ENCODE peak calls at places on chromosomes 12 and 14, in eight cellular contexts. E, P, D, V, Z, L, N and C are unnamed samples.

GRCh38 chr12:103495783-103496456 is at the start of gene C12orf42:
- DNase-seq in L (peak), D (no peak), V (peak), N (no peak), E (no peak), Z (no peak), P (peak), C (no peak)

GRCh38 chr14:100540141-100540925 is 46.9 kb downstream of the BEGAIN start:
- DNase-seq in D (peak), N (no peak), V (peak), E (no peak), Z (no peak), L (no peak), P (peak), C (peak)

GRCh38 chr12:57775563-57776246 is 3.3 kb downstream of the EEF1AKMT3 start:
- DNase-seq in E (no peak), V (no peak), Z (no peak), P (peak), L (no peak), N (no peak), D (no peak), C (no peak)

GRCh38 chr12:113030875-113031525 is 25.5 kb upstream of the DTX1 start:
- DNase-seq in N (peak), V (no peak), E (no peak), L (peak), Z (no peak), D (no peak), P (peak), C (no peak)

GRCh38 chr12:107415066-107415465 is 270.5 kb upstream of the PWP1 start:
- DNase-seq in Z (no peak), D (no peak), E (no peak), L (no peak), N (peak), P (peak), V (no peak), C (no peak)

GRCh38 chr12:121441555-121441954 is 41.6 kb downstream of the RNF34 start:
- DNase-seq in V (no peak), N (no peak), Z (no peak), L (no peak), D (peak), P (peak), E (no peak), C (no peak)

GRCh38 chr12:60415361-60415760 is 819.5 kb downstream of the SLC16A7 start:
- DNase-seq in V (no peak), D (no peak), E (no peak), Z (peak), N (no peak), L (no peak), P (no peak), C (no peak)

GRCh38 chr12:57182918-57183575 is 33.5 kb upstream of the NXPH4 start:
- DNase-seq in V (peak), Z (no peak), N (peak), D (peak), E (peak), L (peak), P (peak), C (peak)

GRCh38 chr12:14211829-14212455 is 153.5 kb upstream of the ATF7IP start:
- DNase-seq in Z (no peak), N (no peak), P (no peak), V (no peak), L (no peak), D (no peak), E (no peak), C (no peak)

GRCh38 chr14:30227871-30228270 is 300.2 kb upstream of the PRKD1 start:
- DNase-seq in N (peak), Z (no peak), V (no peak), D (no peak), E (no peak), P (no peak), L (no peak), C (no peak)

GRCh38 chr12:113172185-113172584 is 13.1 kb downstream of the DDX54 start:
- DNase-seq in L (no peak), Z (no peak), V (no peak), D (no peak), E (no peak), P (no peak), N (no peak), C (no peak)

GRCh38 chr12:122836027-122836921 is 1.0 kb downstream of the HIP1R start:
- DNase-seq in N (no peak), D (peak), P (no peak), V (peak), E (peak), L (peak), Z (no peak), C (no peak)

GRCh38 chr14:53952533-53952932 is 4.1 kb downstream of the BMP4 start:
- DNase-seq in E (no peak), N (no peak), Z (no peak), L (no peak), D (no peak), V (no peak), P (no peak), C (no peak)

GRCh38 chr14:36655571-36655962 is 6.1 kb upstream of the PAX9 start:
- DNase-seq in D (no peak), P (no peak), L (no peak), N (no peak), E (no peak), V (no peak), Z (no peak), C (no peak)

GRCh38 chr12:105031061-105031807 is 45.1 kb downstream of the NOPCHAP1 start:
- DNase-seq in L (peak), N (no peak), Z (no peak), E (no peak), P (no peak), D (no peak), V (no peak), C (no peak)

GRCh38 chr12:48296586-48297396 is 53.9 kb downstream of the ZNF641 start:
- DNase-seq in E (no peak), P (peak), V (peak), N (peak), Z (peak), D (peak), L (peak), C (peak)

GRCh38 chr14:26775765-26776577 is 178.1 kb upstream of the NOVA1 start:
- DNase-seq in Z (peak), N (peak), D (no peak), V (no peak), E (no peak), L (no peak), P (peak), C (no peak)

GRCh38 chr12:46107591-46107990 is 117.2 kb upstream of the SCAF11 start:
- DNase-seq in L (no peak), P (no peak), V (no peak), Z (no peak), D (no peak), E (no peak), N (no peak), C (no peak)

GRCh38 chr12:75656210-75656609 is 144.8 kb upstream of the KRR1 start:
- DNase-seq in N (no peak), L (no peak), E (no peak), D (no peak), Z (no peak), P (no peak), V (no peak), C (no peak)

GRCh38 chr12:70722584-70723343 is 85.5 kb upstream of the PTPRB start:
- DNase-seq in P (no peak), E (no peak), N (no peak), Z (no peak), L (peak), D (no peak), V (no peak), C (no peak)

GRCh38 chr12:108253540-108253939 is 85.6 kb downstream of the CMKLR1 start:
- DNase-seq in V (no peak), Z (no peak), E (no peak), N (no peak), L (no peak), D (no peak), P (no peak), C (no peak)

GRCh38 chr12:122106891-122107660 is 28.5 kb downstream of the MLXIP start:
- DNase-seq in P (no peak), Z (no peak), E (no peak), N (peak), D (peak), L (no peak), V (no peak), C (no peak)

GRCh38 chr12:96751626-96752025 is 155.4 kb upstream of the NEDD1 start:
- DNase-seq in P (no peak), D (no peak), L (no peak), E (no peak), Z (no peak), N (no peak), V (no peak), C (no peak)

GRCh38 chr12:56160894-56161667 is 2.9 kb downstream of the MYL6 start:
- DNase-seq in V (no peak), L (no peak), E (no peak), P (no peak), N (no peak), D (no peak), Z (no peak), C (no peak)

GRCh38 chr14:101360045-101360931 is 201.0 kb upstream of the DIO3 start:
- DNase-seq in V (no peak), Z (no peak), N (no peak), E (no peak), P (no peak), D (peak), L (no peak), C (peak)

GRCh38 chr12:9120487-9121184 is 4.9 kb upstream of the A2M start:
- DNase-seq in E (no peak), V (no peak), L (no peak), D (no peak), N (no peak), Z (no peak), P (no peak), C (no peak)

GRCh38 chr14:72463291-72463866 is 430.5 kb downstream of the DPF3 start:
- DNase-seq in P (peak), V (no peak), E (no peak), Z (no peak), L (no peak), D (no peak), N (peak), C (no peak)

GRCh38 chr12:122368361-122369073 is 54.0 kb downstream of the CLIP1 start:
- DNase-seq in Z (peak), E (no peak), P (peak), V (no peak), N (peak), D (no peak), L (no peak), C (peak)

GRCh38 chr12:93107943-93108342 is 178.8 kb upstream of the EEA1 start:
- DNase-seq in V (no peak), N (no peak), E (no peak), L (no peak), D (no peak), P (no peak), Z (no peak), C (no peak)

GRCh38 chr12:57810450-57810849 is 8.1 kb downstream of the AVIL start:
- DNase-seq in Z (peak), E (no peak), P (peak), N (peak), D (no peak), L (no peak), V (no peak), C (no peak)

GRCh38 chr12:52305921-52306705 is 14.8 kb upstream of the KRT81 start:
- DNase-seq in V (no peak), L (no peak), E (no peak), D (peak), Z (no peak), P (peak), N (no peak), C (no peak)

GRCh38 chr12:92278378-92278828 is 132.8 kb upstream of the BTG1 start:
- DNase-seq in N (peak), E (no peak), L (no peak), V (no peak), D (no peak), P (no peak), Z (no peak), C (no peak)

GRCh38 chr12:52335598-52336262 is 14.5 kb upstream of the KRT83 start:
- DNase-seq in N (no peak), P (peak), Z (no peak), V (peak), L (no peak), E (no peak), D (peak), C (no peak)

GRCh38 chr14:70086685-70087379 is 101.9 kb downstream of the SLC8A3 start:
- DNase-seq in D (no peak), E (no peak), N (peak), P (peak), V (peak), Z (peak), L (peak), C (no peak)

GRCh38 chr14:31164115-31164514 is 43.5 kb downstream of the HECTD1 start:
- DNase-seq in Z (no peak), D (no peak), V (no peak), L (no peak), N (no peak), P (no peak), E (no peak), C (no peak)

GRCh38 chr12:6443361-6443983 is 1.3 kb upstream of the CD27 start:
- DNase-seq in N (no peak), P (no peak), L (peak), E (no peak), Z (no peak), D (peak), V (no peak), C (peak)

GRCh38 chr12:105921872-105922669 is 216.7 kb downstream of the NUAK1 start:
- DNase-seq in N (no peak), E (no peak), D (no peak), L (no peak), P (peak), V (no peak), Z (no peak), C (no peak)

GRCh38 chr12:6295187-6295811 is 15.2 kb upstream of the PLEKHG6 start:
- DNase-seq in P (peak), Z (no peak), L (no peak), E (no peak), V (no peak), N (peak), D (peak), C (no peak)

GRCh38 chr14:36505892-36506731 is 13.9 kb downstream of the NKX2-1 start:
- DNase-seq in D (no peak), L (no peak), E (no peak), P (no peak), Z (no peak), N (no peak), V (no peak), C (no peak)